ENCODE peak calls at places on chromosomes 6 and 20, in ten cellular contexts. I is activated CD4-positive, alpha-beta T cell treated with anti-CD3 and anti-CD28 coated beads for 1 hour; N is neuronal stem cell; C is body of pancreas; E is stimulated activated CD8-positive, alpha-beta memory T cell treated with anti-CD3 and anti-CD28 coated beads, Interleukin-7, amount 100 ng/mL, for 48 hours; X is A549; Y is GM12865; S is EH; B is kidney epithelial cell; O is CD8-positive, alpha-beta T cell. J is an unnamed sample.

GRCh38 chr6:126535138-126535537 is 195.2 kb downstream of the CENPW start:
- DNase-seq in I (no peak), N (no peak), C (no peak), E (no peak), X (no peak), Y (no peak), S (no peak), B (no peak), O (no peak), J (no peak)

GRCh38 chr6:38589367-38589720 is 50.4 kb downstream of the BTBD9 start:
- DNase-seq in I (no peak), N (no peak), C (no peak), E (no peak), X (no peak), Y (no peak), S (no peak), B (no peak), O (no peak), J (no peak)

GRCh38 chr6:159056003-159056402 is 11.2 kb upstream of the TAGAP start:
- DNase-seq in I (no peak), N (no peak), C (no peak), E (no peak), X (no peak), Y (no peak), S (no peak), B (no peak), O (no peak), J (no peak)

GRCh38 chr6:82823361-82823760 is 242.3 kb downstream of the UBE3D start:
- DNase-seq in I (no peak), N (no peak), C (no peak), E (no peak), X (no peak), Y (no peak), S (no peak), B (no peak), O (no peak), J (no peak)

GRCh38 chr6:98833101-98834059 is 994 bp upstream of the POU3F2 start:
- DNase-seq in I (no peak), N (peak; percentile 61), C (no peak), E (no peak), X (peak; percentile 56), Y (no peak), S (peak; percentile 30), B (no peak), O (no peak), J (peak; percentile 31)

GRCh38 chr6:20712011-20712410 is 177.8 kb downstream of the CDKAL1 start:
- DNase-seq in I (no peak), N (no peak), C (no peak), E (no peak), X (no peak), Y (no peak), S (no peak), B (no peak), O (no peak), J (peak; percentile 73)

GRCh38 chr6:166520905-166521834 is 65.3 kb downstream of the RAMACL start:
- DNase-seq in I (no peak), N (no peak), C (no peak), E (no peak), X (no peak), Y (no peak), S (peak; percentile 68), B (no peak), O (no peak), J (peak; percentile 70)

GRCh38 chr20:24761220-24762065 is 187.6 kb upstream of the CST7 start:
- DNase-seq in I (no peak), N (no peak), C (no peak), E (no peak), X (no peak), Y (no peak), S (no peak), B (no peak), O (no peak), J (no peak)

GRCh38 chr20:2237059-2237458 is 58.7 kb upstream of the TGM3 start:
- DNase-seq in I (no peak), N (no peak), C (peak; percentile 25), E (no peak), X (no peak), Y (no peak), S (peak; percentile 100), B (peak; percentile 90), O (no peak), J (peak; percentile 83)

GRCh38 chr20:17507032-17507431 is 24.1 kb downstream of the BFSP1 start:
- DNase-seq in I (no peak), N (no peak), C (no peak), E (no peak), X (no peak), Y (no peak), S (no peak), B (no peak), O (no peak), J (no peak)

GRCh38 chr6:11350294-11350693 is 117.8 kb upstream of the NEDD9 start:
- DNase-seq in I (no peak), N (no peak), C (no peak), E (no peak), X (no peak), Y (no peak), S (no peak), B (no peak), O (no peak), J (peak; percentile 80)

GRCh38 chr6:137878810-137879285 is 11.8 kb downstream of the TNFAIP3 start:
- DNase-seq in I (no peak), N (peak; percentile 51), C (no peak), E (no peak), X (no peak), Y (no peak), S (no peak), B (no peak), O (no peak), J (no peak)

GRCh38 chr6:31441368-31442267 is 38.2 kb downstream of the MICA start:
- DNase-seq in I (peak; percentile 78), N (peak; percentile 70), C (peak; percentile 79), E (peak; percentile 66), X (peak; percentile 50), Y (peak; percentile 78), S (peak; percentile 73), B (no peak), O (peak; percentile 91), J (peak; percentile 61)

GRCh38 chr20:32302507-32302872 is 25.0 kb downstream of the KIF3B start:
- DNase-seq in I (no peak), N (no peak), C (no peak), E (no peak), X (no peak), Y (no peak), S (no peak), B (no peak), O (no peak), J (no peak)

J was measured in iris pigment epithelial cell.